ENCODE peak calls at places on chromosome 10, in seven cellular contexts. One of them, this sample, is unnamed.

GRCh38 chr10:53013201-53013808 is 240.7 kb upstream of the MBL2 start:
- DNase-seq in IMR-90: no peak
- DNase-seq in mesendoderm: no peak
- DNase-seq in neuronal stem cell: no peak
- DNase-seq in mesenchymal stem cell: no peak
- DNase-seq in H9: no peak
- DNase-seq in H1: no peak
- DNase-seq in this sample: no peak

GRCh38 chr10:76583711-76584161 is 1053.9 kb downstream of the KCNMA1 start:
- DNase-seq in IMR-90: peak; percentile 90
- DNase-seq in mesendoderm: peak; percentile 86
- DNase-seq in neuronal stem cell: no peak
- DNase-seq in mesenchymal stem cell: peak; percentile 78
- DNase-seq in H9: no peak
- DNase-seq in H1: no peak
- DNase-seq in this sample: peak; percentile 76

GRCh38 chr10:71312840-71313789 is 5.9 kb upstream of the SLC29A3 start:
- DNase-seq in IMR-90: peak; percentile 60
- DNase-seq in mesendoderm: no peak
- DNase-seq in neuronal stem cell: no peak
- DNase-seq in mesenchymal stem cell: no peak
- DNase-seq in H9: no peak
- DNase-seq in H1: no peak
- DNase-seq in this sample: no peak

GRCh38 chr10:69734797-69735468 is 66.8 kb upstream of the COL13A1 start:
- DNase-seq in IMR-90: no peak
- DNase-seq in mesendoderm: no peak
- DNase-seq in neuronal stem cell: no peak
- DNase-seq in mesenchymal stem cell: no peak
- DNase-seq in H9: no peak
- DNase-seq in H1: no peak
- DNase-seq in this sample: no peak

GRCh38 chr10:92181575-92181974 is 109.3 kb downstream of the CPEB3 start:
- DNase-seq in IMR-90: no peak
- DNase-seq in mesendoderm: peak; percentile 17
- DNase-seq in neuronal stem cell: no peak
- DNase-seq in mesenchymal stem cell: peak; percentile 45
- DNase-seq in H9: no peak
- DNase-seq in H1: no peak
- DNase-seq in this sample: peak; percentile 26

GRCh38 chr10:60778978-60779668 is 845 bp downstream of the CDK1 start:
- DNase-seq in IMR-90: no peak
- DNase-seq in mesendoderm: no peak
- DNase-seq in neuronal stem cell: no peak
- DNase-seq in mesenchymal stem cell: peak; percentile 28
- DNase-seq in H9: no peak
- DNase-seq in H1: no peak
- DNase-seq in this sample: peak; percentile 6

GRCh38 chr10:69500864-69501468 is 49.7 kb downstream of the TSPAN15 start:
- DNase-seq in IMR-90: no peak
- DNase-seq in mesendoderm: no peak
- DNase-seq in neuronal stem cell: no peak
- DNase-seq in mesenchymal stem cell: no peak
- DNase-seq in H9: peak; percentile 2
- DNase-seq in H1: no peak
- DNase-seq in this sample: no peak

GRCh38 chr10:350981-351501 is 215.8 kb downstream of the ZMYND11 start:
- DNase-seq in IMR-90: no peak
- DNase-seq in mesendoderm: no peak
- DNase-seq in neuronal stem cell: no peak
- DNase-seq in mesenchymal stem cell: no peak
- DNase-seq in H9: no peak
- DNase-seq in H1: no peak
- DNase-seq in this sample: no peak

GRCh38 chr10:28839600-28840007 is 162.3 kb downstream of the BAMBI start:
- DNase-seq in IMR-90: peak; percentile 79
- DNase-seq in mesendoderm: peak; percentile 53
- DNase-seq in neuronal stem cell: no peak
- DNase-seq in mesenchymal stem cell: peak; percentile 90
- DNase-seq in H9: no peak
- DNase-seq in H1: no peak
- DNase-seq in this sample: peak; percentile 63

GRCh38 chr10:44864042-44864436 is 47.1 kb upstream of the TMEM72 start:
- DNase-seq in IMR-90: no peak
- DNase-seq in mesendoderm: peak; percentile 62
- DNase-seq in neuronal stem cell: peak; percentile 31
- DNase-seq in mesenchymal stem cell: peak; percentile 26
- DNase-seq in H9: peak; percentile 80
- DNase-seq in H1: no peak
- DNase-seq in this sample: peak; percentile 62

GRCh38 chr10:18437486-18437885 is 213.9 kb downstream of the NSUN6 start:
- DNase-seq in IMR-90: peak; percentile 58
- DNase-seq in mesendoderm: no peak
- DNase-seq in neuronal stem cell: no peak
- DNase-seq in mesenchymal stem cell: no peak
- DNase-seq in H9: no peak
- DNase-seq in H1: no peak
- DNase-seq in this sample: peak; percentile 63

GRCh38 chr10:62654966-62655336 is 149.6 kb upstream of the ADO start:
- DNase-seq in IMR-90: no peak
- DNase-seq in mesendoderm: no peak
- DNase-seq in neuronal stem cell: no peak
- DNase-seq in mesenchymal stem cell: no peak
- DNase-seq in H9: no peak
- DNase-seq in H1: no peak
- DNase-seq in this sample: no peak

GRCh38 chr10:29585488-29585976 is 49.2 kb downstream of the SVIL start:
- DNase-seq in IMR-90: peak; percentile 28
- DNase-seq in mesendoderm: peak; percentile 57
- DNase-seq in neuronal stem cell: peak; percentile 30
- DNase-seq in mesenchymal stem cell: no peak
- DNase-seq in H9: peak; percentile 78
- DNase-seq in H1: no peak
- DNase-seq in this sample: no peak

GRCh38 chr10:15510963-15511362 is 139.9 kb upstream of the FAM171A1 start:
- DNase-seq in IMR-90: no peak
- DNase-seq in mesendoderm: no peak
- DNase-seq in neuronal stem cell: no peak
- DNase-seq in mesenchymal stem cell: no peak
- DNase-seq in H9: no peak
- DNase-seq in H1: no peak
- DNase-seq in this sample: no peak

GRCh38 chr10:59055046-59055445 is 121.4 kb upstream of the PHYHIPL start:
- DNase-seq in IMR-90: peak; percentile 38
- DNase-seq in mesendoderm: no peak
- DNase-seq in neuronal stem cell: no peak
- DNase-seq in mesenchymal stem cell: peak; percentile 6
- DNase-seq in H9: no peak
- DNase-seq in H1: no peak
- DNase-seq in this sample: no peak

GRCh38 chr10:90969947-90970673 is 49.2 kb upstream of the ANKRD1 start:
- DNase-seq in IMR-90: peak; percentile 70
- DNase-seq in mesendoderm: peak; percentile 75
- DNase-seq in neuronal stem cell: no peak
- DNase-seq in mesenchymal stem cell: peak; percentile 46
- DNase-seq in H9: no peak
- DNase-seq in H1: no peak
- DNase-seq in this sample: peak; percentile 63

GRCh38 chr10:101840741-101841453 is 2.7 kb downstream of the KCNIP2 start:
- DNase-seq in IMR-90: peak; percentile 80
- DNase-seq in mesendoderm: peak; percentile 94
- DNase-seq in neuronal stem cell: peak; percentile 88
- DNase-seq in mesenchymal stem cell: peak; percentile 88
- DNase-seq in H9: peak; percentile 93
- DNase-seq in H1: no peak
- DNase-seq in this sample: peak; percentile 95

GRCh38 chr10:97922378-97922758 is 72.7 kb downstream of the GOLGA7B start:
- DNase-seq in IMR-90: no peak
- DNase-seq in mesendoderm: no peak
- DNase-seq in neuronal stem cell: no peak
- DNase-seq in mesenchymal stem cell: no peak
- DNase-seq in H9: no peak
- DNase-seq in H1: no peak
- DNase-seq in this sample: no peak

GRCh38 chr10:97924678-97925077 is 75.0 kb downstream of the GOLGA7B start:
- DNase-seq in IMR-90: no peak
- DNase-seq in mesendoderm: no peak
- DNase-seq in neuronal stem cell: no peak
- DNase-seq in mesenchymal stem cell: no peak
- DNase-seq in H9: no peak
- DNase-seq in H1: no peak
- DNase-seq in this sample: no peak

GRCh38 chr10:97923057-97923456 is 73.4 kb downstream of the GOLGA7B start:
- DNase-seq in IMR-90: no peak
- DNase-seq in mesendoderm: peak; percentile 36
- DNase-seq in neuronal stem cell: no peak
- DNase-seq in mesenchymal stem cell: no peak
- DNase-seq in H9: no peak
- DNase-seq in H1: no peak
- DNase-seq in this sample: no peak

GRCh38 chr10:97921581-97922377 is 72.1 kb downstream of the GOLGA7B start:
- DNase-seq in IMR-90: peak; percentile 1
- DNase-seq in mesendoderm: no peak
- DNase-seq in neuronal stem cell: no peak
- DNase-seq in mesenchymal stem cell: no peak
- DNase-seq in H9: no peak
- DNase-seq in H1: no peak
- DNase-seq in this sample: no peak

DNA sequence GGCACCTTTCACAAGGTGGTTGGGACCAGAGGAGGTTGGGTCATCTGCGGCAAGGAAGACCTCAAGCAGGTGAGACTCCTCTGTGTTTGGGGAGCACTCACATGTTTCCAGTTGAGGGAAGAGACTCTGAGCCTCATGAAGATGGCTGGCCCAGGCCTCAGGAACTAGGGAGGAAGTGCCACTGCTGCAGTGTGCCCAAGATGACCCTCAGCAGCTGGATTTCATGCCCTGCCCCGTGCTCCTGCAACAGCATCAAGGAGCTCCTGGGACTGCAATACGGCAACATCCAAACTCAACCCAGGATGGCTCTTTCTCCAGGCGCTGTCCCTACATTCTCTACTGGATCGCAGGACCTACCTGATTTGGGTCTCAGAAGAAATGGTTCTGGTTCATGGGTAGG is 73.8 kb downstream of the GOLGA7B start:
- DNase-seq in IMR-90: no peak
- DNase-seq in mesendoderm: no peak
- DNase-seq in neuronal stem cell: no peak
- DNase-seq in mesenchymal stem cell: no peak
- DNase-seq in H9: no peak
- DNase-seq in H1: no peak
- DNase-seq in this sample: no peak
- H4K8ac ChIP-seq in IMR-90: no peak overlapping the region
- H4K8ac ChIP-seq in mesendoderm: no peak overlapping the region
- H4K8ac ChIP-seq in neuronal stem cell: no peak overlapping the region
- H4K8ac ChIP-seq in mesenchymal stem cell: no peak overlapping the region
- H4K8ac ChIP-seq in H9: no peak overlapping the region
- H4K8ac ChIP-seq in H1: peak overlapping the region; percentile 7
- H4K8ac ChIP-seq in this sample: no peak overlapping the region

DNA sequence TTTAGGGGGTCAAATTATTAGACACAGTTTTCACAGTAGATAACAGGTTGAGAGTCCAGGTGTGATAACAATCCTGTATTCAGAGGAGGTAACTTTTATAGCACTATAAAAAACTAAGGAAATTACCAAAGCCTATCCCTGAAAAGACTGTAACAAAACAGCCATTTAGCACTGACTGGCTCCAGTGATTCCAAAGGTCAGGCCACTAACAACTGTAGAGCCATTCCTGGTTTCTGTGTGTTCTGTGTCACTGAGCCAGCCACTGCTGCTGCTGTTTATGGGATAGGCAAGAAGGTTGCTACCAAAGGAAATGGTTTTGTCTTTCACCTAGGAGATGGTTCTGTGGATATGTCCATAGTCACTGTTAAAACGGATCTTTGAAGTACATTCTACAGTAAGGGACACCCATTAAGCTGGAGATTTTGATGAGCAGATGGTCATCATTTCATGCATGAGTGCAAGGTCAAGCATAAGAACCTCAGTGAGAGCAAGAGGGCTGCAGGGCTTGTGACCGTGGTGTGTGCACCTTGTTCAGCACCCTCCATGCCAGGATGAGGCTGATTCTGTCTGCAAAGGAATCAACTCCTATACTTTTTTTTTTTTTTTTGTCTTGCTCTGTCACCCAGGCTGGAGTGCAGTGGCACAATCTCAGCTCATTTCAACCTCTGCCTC is 17.5 kb downstream of the PDSS1 start:
- DNase-seq in IMR-90: no peak
- DNase-seq in mesendoderm: no peak
- DNase-seq in neuronal stem cell: no peak
- DNase-seq in mesenchymal stem cell: no peak
- DNase-seq in H9: no peak
- DNase-seq in H1: no peak
- DNase-seq in this sample: no peak
- H3K27me3 ChIP-seq in IMR-90: no peaks in the 10 kb centered on the region
- H3K27me3 ChIP-seq in mesendoderm: no peaks in the 10 kb centered on the region
- H3K27me3 ChIP-seq in neuronal stem cell: no peaks in the 10 kb centered on the region
- H3K27me3 ChIP-seq in mesenchymal stem cell: no peaks in the 10 kb centered on the region
- H3K27me3 ChIP-seq in H9: no peaks in the 10 kb centered on the region
- H3K27me3 ChIP-seq in H1: no peaks in the 10 kb centered on the region
- H3K27me3 ChIP-seq in this sample: no peaks in the 10 kb centered on the region

DNA sequence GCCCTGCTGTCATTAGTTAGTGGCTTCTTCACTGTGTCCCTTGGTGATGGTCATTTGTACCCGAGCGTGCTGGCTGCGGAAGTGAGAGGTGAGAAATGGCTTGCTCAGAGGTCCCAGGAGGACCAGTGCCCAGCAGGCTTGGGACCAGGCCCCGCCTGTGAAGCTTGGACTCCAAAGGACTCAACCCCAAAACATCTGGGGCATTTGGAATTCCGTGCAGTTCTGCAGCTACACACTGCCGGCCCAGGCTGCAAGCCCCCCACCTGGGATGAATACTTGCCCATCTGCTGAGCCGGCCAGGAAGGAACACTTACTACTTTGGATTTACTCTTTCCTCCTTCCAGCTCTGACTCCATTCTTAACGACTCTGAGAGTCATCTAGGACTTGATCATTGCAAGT is 18.0 kb downstream of the ECHDC3 start:
- DNase-seq in IMR-90: no peak
- DNase-seq in mesendoderm: no peak
- DNase-seq in neuronal stem cell: no peak
- DNase-seq in mesenchymal stem cell: no peak
- DNase-seq in H9: no peak
- DNase-seq in H1: no peak
- DNase-seq in this sample: no peak
- H4K8ac ChIP-seq in IMR-90: no peak overlapping the region
- H4K8ac ChIP-seq in mesendoderm: no peak overlapping the region
- H4K8ac ChIP-seq in neuronal stem cell: no peak overlapping the region
- H4K8ac ChIP-seq in mesenchymal stem cell: no peak overlapping the region
- H4K8ac ChIP-seq in H9: no peak overlapping the region
- H4K8ac ChIP-seq in H1: no peak overlapping the region
- H4K8ac ChIP-seq in this sample: no peak overlapping the region

DNA sequence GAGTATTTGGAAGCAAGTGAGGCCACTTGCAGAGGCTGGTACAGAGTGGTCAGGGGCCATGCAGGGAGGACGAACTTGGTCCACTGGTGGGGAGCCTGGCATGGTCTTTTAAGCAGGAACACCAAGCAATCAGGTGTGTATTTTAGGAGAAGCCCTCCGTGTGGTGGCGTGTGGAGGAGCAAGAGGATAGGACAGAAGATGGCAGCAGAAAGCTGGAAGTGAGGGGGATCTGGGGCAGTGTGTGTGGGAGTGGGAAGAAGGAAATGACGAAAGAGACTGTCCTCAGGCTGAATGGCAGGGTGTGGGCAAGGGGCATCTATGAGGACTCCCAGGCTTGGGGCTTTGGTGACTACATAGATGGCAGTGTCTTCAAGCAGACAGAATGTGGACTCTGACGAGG is 51.2 kb downstream of the TEX36 start:
- DNase-seq in IMR-90: no peak
- DNase-seq in mesendoderm: no peak
- DNase-seq in neuronal stem cell: no peak
- DNase-seq in mesenchymal stem cell: no peak
- DNase-seq in H9: no peak
- DNase-seq in H1: no peak
- DNase-seq in this sample: no peak
- H3K27me3 ChIP-seq in IMR-90: peaks cover 2% of the 10 kb centered on the region
- H3K27me3 ChIP-seq in mesendoderm: no peaks in the 10 kb centered on the region
- H3K27me3 ChIP-seq in neuronal stem cell: no peaks in the 10 kb centered on the region
- H3K27me3 ChIP-seq in mesenchymal stem cell: peaks cover 6% of the 10 kb centered on the region
- H3K27me3 ChIP-seq in H9: no peaks in the 10 kb centered on the region
- H3K27me3 ChIP-seq in H1: no peaks in the 10 kb centered on the region
- H3K27me3 ChIP-seq in this sample: no peaks in the 10 kb centered on the region

This sample was measured in trophoblast cell.